ENCODE peak calls at places on chromosomes 16 and 17, in seven cellular contexts. R is IMR-90, Z is thyroid gland, E is psoas muscle, A is sigmoid colon, J is neural progenitor cell, V is PC-3. W is an unnamed sample. For H3K4me1, the result is how much of the 10 kb centered on the place peaks cover.

GRCh38 chr16:89779231-89779912 is 37.1 kb downstream of the FANCA start:
- DNase-seq in R (no peak), Z (no peak), E (no peak), A (no peak), J (no peak), V (no peak), W (no peak)

GRCh38 chr16:48524348-48525200 is 85.4 kb downstream of the N4BP1 start:
- DNase-seq in R (no peak), Z (no peak), E (no peak), A (peak), J (no peak), V (peak), W (no peak)

GRCh38 chr17:35119370-35120185 is at the start of gene RAD51D:
- DNase-seq in R (peak), Z (peak), E (peak), A (peak), J (peak), V (peak), W (peak)

GRCh38 chr17:3667366-3668278 is 756 bp downstream of the TAX1BP3 start:
- DNase-seq in R (peak), Z (peak), E (peak), A (peak), J (peak), V (peak), W (peak)

GRCh38 chr17:44176671-44177501 is 6.4 kb downstream of the ASB16 start:
- DNase-seq in R (no peak), Z (no peak), E (no peak), A (no peak), J (no peak), V (no peak), W (no peak)

GRCh38 chr17:78568051-78568450 is 9.1 kb downstream of the DNAH17 start:
- DNase-seq in R (no peak), Z (no peak), E (no peak), A (no peak), J (no peak), V (no peak), W (no peak)

GRCh38 chr17:63984206-63984605 is 11.5 kb upstream of the SCN4A start:
- DNase-seq in R (peak), Z (no peak), E (no peak), A (no peak), J (no peak), V (no peak), W (no peak)

GRCh38 chr16:67901734-67902133 is 8.7 kb downstream of the PSKH1 start:
- DNase-seq in R (no peak), Z (no peak), E (no peak), A (no peak), J (no peak), V (no peak), W (peak)

GRCh38 chr16:53224932-53225533 is 170.2 kb downstream of the CHD9 start:
- DNase-seq in R (peak), Z (no peak), E (no peak), A (no peak), J (no peak), V (peak), W (no peak)

GRCh38 chr16:17273142-17273561 is 197.6 kb downstream of the XYLT1 start:
- DNase-seq in R (peak), Z (no peak), E (no peak), A (no peak), J (no peak), V (peak), W (no peak)

GRCh38 chr17:79440251-79440650 is 170.6 kb downstream of the RBFOX3 start:
- DNase-seq in R (no peak), Z (no peak), E (no peak), A (no peak), J (no peak), V (no peak), W (no peak)

DNA sequence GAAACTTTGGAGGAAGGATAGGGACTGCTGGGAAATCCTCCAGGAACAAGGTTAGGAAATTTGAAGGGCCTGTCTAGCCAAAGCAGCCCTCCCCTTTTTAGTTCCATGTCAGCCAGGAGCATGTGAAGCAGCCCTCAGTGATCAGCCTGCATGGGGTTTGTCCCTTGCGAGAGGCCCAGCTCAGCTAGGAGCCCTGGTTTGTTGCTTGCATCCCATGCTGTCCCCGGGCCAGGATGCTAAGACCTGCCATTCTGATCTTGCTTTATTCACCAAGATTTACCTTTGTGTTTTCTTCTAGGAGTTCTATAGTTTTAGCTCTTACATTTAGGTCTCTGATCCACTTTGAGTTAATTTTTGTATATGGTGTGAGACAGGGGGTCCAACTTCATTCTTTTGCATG is 27.6 kb downstream of the CLUAP1 start:
- DNase-seq in R (no peak), Z (no peak), E (no peak), A (no peak), J (no peak), V (no peak), W (no peak)
- H3K4me1 ChIP-seq in R (under half), Z (under half), E (under half), A (under half), J (under half), V (under half), W (under half)

DNA sequence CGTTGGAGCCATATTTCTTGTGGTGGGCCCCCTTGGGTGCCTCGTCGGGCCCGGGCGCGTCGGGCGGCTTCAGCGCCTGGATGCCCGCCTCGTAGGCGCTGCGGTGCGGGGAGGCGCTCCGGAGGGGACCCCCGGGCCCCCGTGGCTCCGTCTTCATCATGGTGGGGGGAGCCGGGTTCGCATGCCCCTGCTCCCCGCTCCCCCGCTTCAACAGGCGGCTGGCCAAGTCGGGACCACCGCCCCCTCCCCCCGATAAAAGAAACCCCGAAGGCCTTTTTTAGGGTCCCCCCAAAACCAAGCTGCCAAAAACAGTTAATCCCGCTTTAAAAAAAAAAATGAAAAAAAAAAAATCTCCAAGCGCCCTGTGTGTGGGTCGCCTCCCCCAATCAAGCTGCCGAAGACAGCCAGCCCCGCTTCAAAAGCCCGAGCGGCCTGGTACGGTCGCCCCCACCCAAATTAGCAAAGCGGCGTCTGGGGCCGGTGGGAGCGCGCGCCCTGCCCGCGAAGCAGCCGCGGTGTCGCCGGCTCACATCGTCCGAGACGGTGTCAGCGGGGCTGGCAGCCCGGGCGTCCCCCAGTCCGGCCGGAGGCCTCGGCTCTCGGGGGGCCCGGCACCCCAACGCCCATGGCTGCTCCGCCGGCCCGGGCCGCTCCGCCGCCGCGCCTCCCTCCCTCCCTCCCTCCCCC is at the start of gene PPP1R9B:
- DNase-seq in R (no peak), Z (no peak), E (no peak), A (no peak), J (no peak), V (no peak), W (peak)
- H3K4me3 ChIP-seq in R (peak), Z (peak), E (peak), A (peak), J (peak), V (peak), W (peak)

DNA sequence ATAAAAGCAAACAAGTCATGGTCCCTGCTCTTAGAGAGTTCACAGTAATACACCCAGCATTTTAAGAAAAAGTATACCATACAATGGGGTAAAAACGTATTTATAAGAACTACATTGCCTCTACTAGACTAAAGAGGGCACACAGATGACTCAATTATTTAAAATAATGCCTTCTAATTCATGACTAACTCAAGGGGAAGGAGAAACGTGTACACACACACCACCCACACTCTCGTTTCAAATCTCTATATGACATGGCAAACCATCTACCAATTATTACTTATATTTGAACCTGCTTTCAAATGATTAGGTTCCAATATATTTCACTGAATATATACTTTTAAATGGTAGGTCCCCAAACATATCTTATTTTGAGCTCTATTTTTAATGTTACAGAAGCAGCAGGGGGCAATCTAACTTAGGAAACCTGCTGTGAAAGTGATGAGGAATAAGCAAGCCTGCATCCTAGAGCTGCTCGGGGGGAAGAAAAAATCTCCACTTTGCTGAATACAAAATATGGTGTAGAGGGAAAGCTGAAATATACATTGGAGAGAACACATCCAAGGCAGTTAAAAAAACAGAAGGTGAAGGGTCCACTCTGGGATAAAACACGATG is 232.4 kb upstream of the PSMD7 start:
- DNase-seq in R (peak), Z (no peak), E (no peak), A (no peak), J (no peak), V (no peak), W (no peak)
- TF ChIP-seq CTCF in R (peak), Z (no peak), E (no peak), A (no peak), J (no peak), V (peak), W (no peak)

GRCh38 chr16:81864646-81865382 is 85.7 kb downstream of the PLCG2 start:
- DNase-seq in R (no peak), Z (no peak), E (no peak), A (no peak), J (no peak), V (no peak), W (no peak)
- H3K4me1 ChIP-seq in R (under half), Z (under half), E (under half), A (under half), J (under half), V (under half), W (under half)

GRCh38 chr16:16145286-16145685 is 78.0 kb downstream of the ABCC6 start:
- DNase-seq in R (no peak), Z (no peak), E (no peak), A (no peak), J (no peak), V (no peak), W (no peak)
- H3K4me3 ChIP-seq in R (no peak), Z (no peak), E (no peak), A (no peak), J (no peak), V (no peak), W (no peak)

GRCh38 chr17:57001541-57001940 is 23.6 kb downstream of the SCPEP1 start:
- DNase-seq in R (no peak), Z (no peak), E (no peak), A (no peak), J (no peak), V (no peak), W (no peak)
- TF ChIP-seq CTCF in R (no peak), Z (no peak), E (no peak), A (no peak), J (peak), V (peak), W (no peak)

GRCh38 chr16:51591480-51591879 is 440.4 kb upstream of the SALL1 start:
- DNase-seq in R (no peak), Z (no peak), E (no peak), A (no peak), J (no peak), V (no peak), W (no peak)

GRCh38 chr16:51592013-51592501 is 441.0 kb upstream of the SALL1 start:
- DNase-seq in R (no peak), Z (peak), E (no peak), A (no peak), J (peak), V (no peak), W (no peak)

GRCh38 chr16:51592535-51592934 is 441.5 kb upstream of the SALL1 start:
- DNase-seq in R (no peak), Z (peak), E (no peak), A (no peak), J (peak), V (no peak), W (no peak)

DNA sequence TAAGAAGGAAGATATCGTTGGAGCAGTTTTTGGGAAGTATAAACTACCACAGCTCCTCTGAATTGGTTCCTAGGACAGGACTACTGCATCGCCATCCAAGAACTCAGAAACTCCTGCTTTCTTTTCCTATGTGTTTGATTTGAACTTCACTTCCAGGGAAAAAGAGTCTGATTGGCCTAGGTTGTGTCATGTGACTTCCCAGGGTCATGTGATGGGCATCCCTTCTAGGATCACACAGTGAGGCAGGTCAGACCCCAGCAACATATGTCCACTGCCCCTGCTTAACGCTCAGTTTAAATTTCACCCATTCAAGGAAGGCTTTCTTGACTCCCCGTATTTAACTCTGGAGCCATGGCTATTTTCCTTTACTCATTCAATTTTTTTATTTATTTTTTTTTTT is 445.2 kb upstream of the SALL1 start:
- DNase-seq in R (no peak), Z (no peak), E (no peak), A (no peak), J (no peak), V (no peak), W (no peak)
- H3K4me1 ChIP-seq in R (under half), Z (under half), E (under half), A (under half), J (under half), V (under half), W (under half)

GRCh38 chr17:10127819-10128375 is 70.5 kb downstream of the GAS7 start:
- DNase-seq in R (peak), Z (peak), E (peak), A (peak), J (peak), V (no peak), W (peak)

GRCh38 chr17:10121971-10122707 is 76.3 kb downstream of the GAS7 start:
- DNase-seq in R (peak), Z (no peak), E (no peak), A (peak), J (no peak), V (no peak), W (no peak)

GRCh38 chr17:10123093-10123492 is 75.3 kb downstream of the GAS7 start:
- DNase-seq in R (no peak), Z (no peak), E (no peak), A (no peak), J (no peak), V (no peak), W (no peak)

GRCh38 chr17:10126554-10127493 is 71.6 kb downstream of the GAS7 start:
- DNase-seq in R (peak), Z (no peak), E (peak), A (peak), J (peak), V (no peak), W (no peak)

GRCh38 chr17:10125761-10126553 is 72.4 kb downstream of the GAS7 start:
- DNase-seq in R (peak), Z (no peak), E (no peak), A (no peak), J (peak), V (no peak), W (no peak)
- H3K4me3 ChIP-seq in R (no peak), Z (no peak), E (no peak), A (no peak), J (no peak), V (no peak), W (no peak)

W was measured in mucosa of descending colon.